ENCODE peak calls at places on chromosomes 13 and 19, in eight cellular contexts. One of them, this sample, is unnamed.

GRCh38 chr13:44884076-44884729 is 105.1 kb downstream of the NUFIP1 start:
- DNase-seq in mucosa of gallbladder: no peak
- DNase-seq in ELR: peak
- DNase-seq in CD8-positive, alpha-beta memory T cell: no peak
- DNase-seq in activated CD4-positive, CD25-positive, alpha-beta regulatory T cell: no peak
- DNase-seq in substantia nigra: no peak
- DNase-seq in Kasumi-1: no peak
- DNase-seq in activated naive CD4-positive, alpha-beta T cell treated with anti-CD3 and anti-CD28 coated beads, Interleukin-2, amount 50 U/mL, for 16 hours: no peak
- DNase-seq in this sample: no peak

GRCh38 chr13:47949799-47950198 is 51.3 kb downstream of the SUCLA2 start:
- DNase-seq in mucosa of gallbladder: no peak
- DNase-seq in CD8-positive, alpha-beta memory T cell: no peak
- DNase-seq in ELR: no peak
- DNase-seq in activated CD4-positive, CD25-positive, alpha-beta regulatory T cell: no peak
- DNase-seq in Kasumi-1: no peak
- DNase-seq in substantia nigra: no peak
- DNase-seq in activated naive CD4-positive, alpha-beta T cell treated with anti-CD3 and anti-CD28 coated beads, Interleukin-2, amount 50 U/mL, for 16 hours: no peak
- DNase-seq in this sample: no peak

GRCh38 chr19:43934055-43934984 is 762 bp downstream of the ZNF45 start:
- DNase-seq in substantia nigra: no peak
- DNase-seq in mucosa of gallbladder: no peak
- DNase-seq in activated CD4-positive, CD25-positive, alpha-beta regulatory T cell: no peak
- DNase-seq in ELR: peak
- DNase-seq in CD8-positive, alpha-beta memory T cell: no peak
- DNase-seq in activated naive CD4-positive, alpha-beta T cell treated with anti-CD3 and anti-CD28 coated beads, Interleukin-2, amount 50 U/mL, for 16 hours: no peak
- DNase-seq in Kasumi-1: peak
- DNase-seq in this sample: no peak

GRCh38 chr19:29305268-29305667 is 92.3 kb upstream of the UQCRFS1 start:
- DNase-seq in activated naive CD4-positive, alpha-beta T cell treated with anti-CD3 and anti-CD28 coated beads, Interleukin-2, amount 50 U/mL, for 16 hours: no peak
- DNase-seq in mucosa of gallbladder: no peak
- DNase-seq in ELR: no peak
- DNase-seq in activated CD4-positive, CD25-positive, alpha-beta regulatory T cell: no peak
- DNase-seq in substantia nigra: no peak
- DNase-seq in CD8-positive, alpha-beta memory T cell: no peak
- DNase-seq in Kasumi-1: no peak
- DNase-seq in this sample: no peak

GRCh38 chr19:7393459-7393858 is 44.7 kb downstream of the ARHGEF18 start:
- DNase-seq in ELR: no peak
- DNase-seq in mucosa of gallbladder: no peak
- DNase-seq in activated naive CD4-positive, alpha-beta T cell treated with anti-CD3 and anti-CD28 coated beads, Interleukin-2, amount 50 U/mL, for 16 hours: no peak
- DNase-seq in substantia nigra: no peak
- DNase-seq in activated CD4-positive, CD25-positive, alpha-beta regulatory T cell: no peak
- DNase-seq in CD8-positive, alpha-beta memory T cell: no peak
- DNase-seq in Kasumi-1: no peak
- DNase-seq in this sample: no peak

GRCh38 chr13:34419025-34419424 is 523.0 kb upstream of the NBEA start:
- DNase-seq in activated CD4-positive, CD25-positive, alpha-beta regulatory T cell: no peak
- DNase-seq in Kasumi-1: no peak
- DNase-seq in activated naive CD4-positive, alpha-beta T cell treated with anti-CD3 and anti-CD28 coated beads, Interleukin-2, amount 50 U/mL, for 16 hours: no peak
- DNase-seq in substantia nigra: no peak
- DNase-seq in mucosa of gallbladder: no peak
- DNase-seq in CD8-positive, alpha-beta memory T cell: no peak
- DNase-seq in ELR: no peak
- DNase-seq in this sample: no peak

GRCh38 chr13:27476943-27477681 is 26.7 kb upstream of the MTIF3 start:
- DNase-seq in CD8-positive, alpha-beta memory T cell: no peak
- DNase-seq in mucosa of gallbladder: peak
- DNase-seq in ELR: peak
- DNase-seq in Kasumi-1: no peak
- DNase-seq in activated naive CD4-positive, alpha-beta T cell treated with anti-CD3 and anti-CD28 coated beads, Interleukin-2, amount 50 U/mL, for 16 hours: no peak
- DNase-seq in activated CD4-positive, CD25-positive, alpha-beta regulatory T cell: no peak
- DNase-seq in substantia nigra: no peak
- DNase-seq in this sample: peak

GRCh38 chr19:12872941-12873890 is 8.0 kb downstream of the DNASE2 start:
- DNase-seq in substantia nigra: no peak
- DNase-seq in ELR: peak
- DNase-seq in activated naive CD4-positive, alpha-beta T cell treated with anti-CD3 and anti-CD28 coated beads, Interleukin-2, amount 50 U/mL, for 16 hours: peak
- DNase-seq in activated CD4-positive, CD25-positive, alpha-beta regulatory T cell: no peak
- DNase-seq in Kasumi-1: no peak
- DNase-seq in CD8-positive, alpha-beta memory T cell: peak
- DNase-seq in mucosa of gallbladder: peak
- DNase-seq in this sample: no peak

GRCh38 chr13:112690242-112690943 is 555 bp downstream of the ATP11A start:
- DNase-seq in Kasumi-1: no peak
- DNase-seq in CD8-positive, alpha-beta memory T cell: no peak
- DNase-seq in ELR: peak
- DNase-seq in substantia nigra: peak
- DNase-seq in mucosa of gallbladder: peak
- DNase-seq in activated naive CD4-positive, alpha-beta T cell treated with anti-CD3 and anti-CD28 coated beads, Interleukin-2, amount 50 U/mL, for 16 hours: peak
- DNase-seq in activated CD4-positive, CD25-positive, alpha-beta regulatory T cell: peak
- DNase-seq in this sample: no peak

GRCh38 chr13:36332986-36333385 is 13.2 kb downstream of the SPART start:
- DNase-seq in CD8-positive, alpha-beta memory T cell: no peak
- DNase-seq in ELR: peak
- DNase-seq in Kasumi-1: no peak
- DNase-seq in mucosa of gallbladder: no peak
- DNase-seq in activated CD4-positive, CD25-positive, alpha-beta regulatory T cell: no peak
- DNase-seq in activated naive CD4-positive, alpha-beta T cell treated with anti-CD3 and anti-CD28 coated beads, Interleukin-2, amount 50 U/mL, for 16 hours: no peak
- DNase-seq in substantia nigra: no peak
- DNase-seq in this sample: no peak

GRCh38 chr13:54162069-54162468 is 1133.5 kb downstream of the OLFM4 start:
- DNase-seq in activated naive CD4-positive, alpha-beta T cell treated with anti-CD3 and anti-CD28 coated beads, Interleukin-2, amount 50 U/mL, for 16 hours: no peak
- DNase-seq in substantia nigra: no peak
- DNase-seq in ELR: no peak
- DNase-seq in Kasumi-1: no peak
- DNase-seq in activated CD4-positive, CD25-positive, alpha-beta regulatory T cell: no peak
- DNase-seq in CD8-positive, alpha-beta memory T cell: no peak
- DNase-seq in mucosa of gallbladder: no peak
- DNase-seq in this sample: no peak

GRCh38 chr19:4097501-4097900 is 26.4 kb downstream of the MAP2K2 start:
- DNase-seq in activated naive CD4-positive, alpha-beta T cell treated with anti-CD3 and anti-CD28 coated beads, Interleukin-2, amount 50 U/mL, for 16 hours: no peak
- DNase-seq in substantia nigra: no peak
- DNase-seq in mucosa of gallbladder: no peak
- DNase-seq in activated CD4-positive, CD25-positive, alpha-beta regulatory T cell: no peak
- DNase-seq in Kasumi-1: no peak
- DNase-seq in ELR: no peak
- DNase-seq in CD8-positive, alpha-beta memory T cell: no peak
- DNase-seq in this sample: no peak

GRCh38 chr13:42652642-42653415 is 78.9 kb downstream of the TNFSF11 start:
- DNase-seq in ELR: no peak
- DNase-seq in substantia nigra: no peak
- DNase-seq in activated CD4-positive, CD25-positive, alpha-beta regulatory T cell: no peak
- DNase-seq in mucosa of gallbladder: no peak
- DNase-seq in CD8-positive, alpha-beta memory T cell: no peak
- DNase-seq in Kasumi-1: no peak
- DNase-seq in activated naive CD4-positive, alpha-beta T cell treated with anti-CD3 and anti-CD28 coated beads, Interleukin-2, amount 50 U/mL, for 16 hours: no peak
- DNase-seq in this sample: no peak

GRCh38 chr19:43462383-43462782 is 3.0 kb downstream of the LYPD3 start:
- DNase-seq in substantia nigra: no peak
- DNase-seq in ELR: no peak
- DNase-seq in Kasumi-1: no peak
- DNase-seq in activated CD4-positive, CD25-positive, alpha-beta regulatory T cell: no peak
- DNase-seq in mucosa of gallbladder: no peak
- DNase-seq in CD8-positive, alpha-beta memory T cell: no peak
- DNase-seq in activated naive CD4-positive, alpha-beta T cell treated with anti-CD3 and anti-CD28 coated beads, Interleukin-2, amount 50 U/mL, for 16 hours: no peak
- DNase-seq in this sample: no peak

GRCh38 chr19:5394907-5395505 is 54.4 kb upstream of the PTPRS start:
- DNase-seq in activated CD4-positive, CD25-positive, alpha-beta regulatory T cell: no peak
- DNase-seq in activated naive CD4-positive, alpha-beta T cell treated with anti-CD3 and anti-CD28 coated beads, Interleukin-2, amount 50 U/mL, for 16 hours: no peak
- DNase-seq in mucosa of gallbladder: no peak
- DNase-seq in substantia nigra: no peak
- DNase-seq in CD8-positive, alpha-beta memory T cell: no peak
- DNase-seq in Kasumi-1: no peak
- DNase-seq in ELR: no peak
- DNase-seq in this sample: no peak